ENCODE peak calls at places on chromosomes 7 and 10, in four cellular contexts. W, L, C and T are unnamed samples.

GRCh38 chr10:69332278-69333010 is 54.1 kb downstream of the HK1 start:
- DNase-seq in L (no peak), W (peak), C (no peak), T (no peak)

GRCh38 chr10:21602313-21602712 is 68.3 kb downstream of the MLLT10 start:
- DNase-seq in L (no peak), W (no peak), C (no peak), T (no peak)

GRCh38 chr7:135166338-135166989 is 4.0 kb downstream of the CYREN start:
- DNase-seq in L (no peak), C (no peak), W (no peak), T (no peak)

GRCh38 chr7:1706381-1706720 is 36.3 kb downstream of the ELFN1 start:
- DNase-seq in L (no peak), W (no peak), C (peak), T (no peak)

GRCh38 chr7:1671876-1672451 is 1.9 kb downstream of the ELFN1 start:
- DNase-seq in W (no peak), C (peak), L (no peak), T (peak)

GRCh38 chr10:3785849-3786290 is 861 bp upstream of the KLF6 start:
- DNase-seq in C (no peak), L (no peak), W (peak), T (no peak)

GRCh38 chr7:111760043-111760442 is 197.8 kb upstream of the IMMP2L start:
- DNase-seq in L (no peak), C (no peak), W (no peak), T (no peak)

GRCh38 chr7:133510326-133511055 is 257.6 kb downstream of the EXOC4 start:
- DNase-seq in L (no peak), W (no peak), C (no peak), T (no peak)

GRCh38 chr7:787332-788240 is 44.7 kb upstream of the SUN1 start:
- DNase-seq in W (no peak), C (no peak), L (no peak), T (no peak)

GRCh38 chr10:69802424-69803161 is 887 bp downstream of the COL13A1 start:
- DNase-seq in C (no peak), L (no peak), W (peak), T (no peak)

GRCh38 chr10:113007821-113008220 is 57.8 kb downstream of the TCF7L2 start:
- DNase-seq in C (no peak), L (no peak), W (no peak), T (no peak)

GRCh38 chr10:100101526-100102076 is 19.9 kb upstream of the CPN1 start:
- DNase-seq in L (no peak), W (no peak), C (no peak), T (no peak)

GRCh38 chr10:100106865-100107264 is 25.2 kb upstream of the CPN1 start:
- DNase-seq in C (no peak), W (no peak), L (no peak), T (no peak)

GRCh38 chr10:100103581-100103980 is 21.9 kb upstream of the CPN1 start:
- DNase-seq in L (no peak), W (no peak), C (no peak), T (no peak)

GRCh38 chr10:100104300-100104699 is 22.6 kb upstream of the CPN1 start:
- DNase-seq in L (no peak), W (no peak), C (no peak), T (no peak)

GRCh38 chr10:100100651-100101525 is 19.2 kb upstream of the CPN1 start:
- DNase-seq in C (no peak), W (no peak), L (no peak), T (no peak)
- TF ChIP-seq CTCF in C (no peak), W (no peak), L (no peak), T (peak)

GRCh38 chr10:88117227-88117626 is 253.8 kb downstream of the PTEN start:
- DNase-seq in C (no peak), W (no peak), L (no peak), T (no peak)

GRCh38 chr10:88116491-88116890 is 253.1 kb downstream of the PTEN start:
- DNase-seq in C (no peak), L (no peak), W (no peak), T (no peak)

GRCh38 chr10:88120075-88120474 is 256.6 kb downstream of the PTEN start:
- DNase-seq in W (no peak), C (no peak), L (peak), T (no peak)

GRCh38 chr10:88118769-88119559 is 255.5 kb downstream of the PTEN start:
- DNase-seq in C (no peak), W (no peak), L (no peak), T (no peak)

GRCh38 chr10:88117869-88118632 is 254.6 kb downstream of the PTEN start:
- DNase-seq in C (no peak), L (no peak), W (no peak), T (no peak)
- TF ChIP-seq CTCF in C (no peak), L (no peak), W (no peak), T (peak)

GRCh38 chr7:44085549-44085948 is 3.2 kb upstream of the POLM start:
- DNase-seq in L (no peak), W (no peak), C (no peak), T (no peak)
- TF ChIP-seq CTCF in L (no peak), W (peak), C (no peak), T (peak)

GRCh38 chr10:85791846-85792532 is 574.6 kb downstream of the GRID1 start:
- DNase-seq in L (no peak), W (peak), C (no peak), T (peak)
- TF ChIP-seq CTCF in L (no peak), W (no peak), C (no peak), T (peak)

GRCh38 chr10:89416465-89416864 is 2.1 kb downstream of the IFIT5 start:
- DNase-seq in W (no peak), L (no peak), C (no peak), T (no peak)

GRCh38 chr10:89414879-89415821 is 782 bp downstream of the IFIT5 start:
- DNase-seq in C (peak), L (no peak), W (peak), T (no peak)

GRCh38 chr10:89414146-89414878 is at the start of gene IFIT5:
- DNase-seq in C (peak), W (peak), L (no peak), T (no peak)

GRCh38 chr10:89421018-89421476 is 6.7 kb downstream of the IFIT5 start:
- DNase-seq in L (no peak), C (no peak), W (no peak), T (no peak)

DNA sequence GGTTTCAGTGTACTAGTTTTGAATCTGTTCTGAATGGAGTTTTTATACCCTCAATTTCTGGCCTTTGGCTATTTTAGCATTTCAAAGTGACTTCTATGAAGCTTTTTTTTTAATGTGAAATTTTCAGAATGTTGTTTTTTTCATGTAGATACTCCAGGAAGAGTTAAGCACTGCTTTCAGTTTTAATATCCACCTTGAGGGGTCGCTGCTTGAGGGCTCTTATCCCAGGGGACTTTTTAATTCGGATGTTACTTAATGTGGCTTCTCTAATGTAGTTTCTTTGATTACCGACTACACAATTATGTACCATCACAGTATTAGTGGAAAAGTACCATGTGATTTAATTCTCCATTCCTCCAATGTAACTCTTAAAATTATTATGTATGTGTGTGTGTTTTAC is 5.2 kb downstream of the IFIT5 start:
- DNase-seq in L (no peak), C (no peak), W (no peak), T (no peak)
- TF ChIP-seq CTCF in L (no peak), C (no peak), W (no peak), T (peak)

DNA sequence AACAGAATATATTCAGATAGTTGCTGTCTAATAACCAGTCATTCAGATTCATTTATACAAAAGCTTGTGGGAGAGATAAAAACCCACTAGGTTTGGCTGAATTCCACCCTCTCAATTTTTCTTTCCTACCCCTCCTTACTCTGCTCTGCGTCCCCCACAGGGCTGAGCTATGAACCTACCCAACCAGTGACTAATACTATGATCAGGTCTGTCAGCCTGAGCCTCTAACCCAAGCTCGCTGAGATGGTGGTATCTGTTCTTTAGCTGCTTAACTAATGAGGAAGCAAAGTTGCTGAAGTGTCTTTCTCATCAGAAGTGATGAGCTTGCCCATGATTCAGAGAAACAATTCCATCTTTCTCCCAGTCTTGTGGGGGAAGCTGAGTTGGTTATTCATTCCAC is 248.7 kb upstream of the GPR26 start:
- DNase-seq in L (no peak), C (no peak), W (no peak), T (no peak)
- TF ChIP-seq CTCF in L (no peak), C (no peak), W (no peak), T (no peak)

GRCh38 chr10:133260895-133261725 is 15.6 kb downstream of the ADAM8 start:
- DNase-seq in C (no peak), W (peak), L (peak), T (no peak)
- TF ChIP-seq CTCF in C (no peak), W (no peak), L (no peak), T (no peak)